ENCODE peak calls at places on chromosome 4, in four cellular contexts. J is upper lobe of right lung, H is uterus, F is coronary artery. Y is an unnamed sample.

GRCh38 chr4:74608151-74608949 is 163.4 kb downstream of the AREG start:
- DNase-seq in H (no peak), F (no peak), J (no peak), Y (no peak)

GRCh38 chr4:32161382-32161781 is 1441.2 kb downstream of the PCDH7 start:
- DNase-seq in J (no peak), F (no peak), H (no peak), Y (no peak)

GRCh38 chr4:153651961-153652784 is 31.9 kb upstream of the TLR2 start:
- DNase-seq in F (no peak), J (no peak), H (no peak), Y (no peak)

GRCh38 chr4:2932561-2932950 is 30.6 kb downstream of the NOP14 start:
- DNase-seq in F (peak; percentile 72), J (peak; percentile 65), H (peak; percentile 20), Y (no peak)

GRCh38 chr4:2714918-2715317 is 41.2 kb downstream of the TNIP2 start:
- DNase-seq in J (no peak), H (no peak), F (no peak), Y (no peak)

GRCh38 chr4:88533937-88534750 is 10.6 kb upstream of the PYURF start:
- DNase-seq in H (no peak), F (no peak), J (no peak), Y (no peak)

GRCh38 chr4:10160280-10160856 is 43.8 kb upstream of the WDR1 start:
- DNase-seq in H (no peak), J (no peak), F (no peak), Y (no peak)

GRCh38 chr4:17895481-17895880 is 84.7 kb downstream of the NCAPG start:
- DNase-seq in F (no peak), J (no peak), H (no peak), Y (no peak)

GRCh38 chr4:123043013-123043412 is 120.6 kb upstream of the NUDT6 start:
- DNase-seq in F (no peak), J (no peak), H (no peak), Y (no peak)

GRCh38 chr4:145216532-145216931 is 36.1 kb upstream of the OTUD4 start:
- DNase-seq in F (no peak), H (no peak), J (no peak), Y (no peak)
- TF ChIP-seq CTCF in F (no peak), H (peak; percentile 33), J (peak; percentile 59), Y (peak; percentile 66)

GRCh38 chr4:167623241-167623572 is 388.9 kb upstream of the SPOCK3 start:
- DNase-seq in J (no peak), F (no peak), H (no peak), Y (no peak)

GRCh38 chr4:167622481-167623240 is 388.4 kb upstream of the SPOCK3 start:
- DNase-seq in F (no peak), J (peak; percentile 72), H (no peak), Y (peak; percentile 77)
- TF ChIP-seq CTCF in F (peak; percentile 26), J (peak; percentile 68), H (no peak), Y (peak; percentile 90)

DNA sequence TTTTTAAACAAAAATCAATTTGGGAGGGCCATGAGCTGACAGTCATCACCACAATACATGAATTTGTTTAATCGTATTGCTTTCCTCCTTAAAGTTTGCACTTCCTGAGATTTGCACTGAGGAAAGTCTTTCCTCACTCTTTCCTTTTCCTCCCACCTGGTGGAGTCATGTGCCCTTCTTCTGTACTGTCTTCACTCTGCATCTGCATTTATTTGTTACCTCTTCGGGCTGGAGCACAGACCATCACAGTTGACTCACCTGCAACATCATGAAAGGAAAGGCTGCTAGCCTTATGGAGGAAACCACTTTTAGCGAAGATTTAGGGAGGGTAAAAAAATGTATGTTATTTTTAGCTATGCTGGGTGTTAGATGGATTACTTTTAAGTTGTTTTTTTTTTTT is 269.3 kb downstream of the DCTD start:
- DNase-seq in F (no peak), H (no peak), J (no peak), Y (no peak)
- TF ChIP-seq CTCF in F (no peak), H (no peak), J (no peak), Y (no peak)

GRCh38 chr4:6262176-6262575 is 7.5 kb upstream of the WFS1 start:
- DNase-seq in F (no peak), J (no peak), H (no peak), Y (no peak)

GRCh38 chr4:6267573-6267972 is 2.1 kb upstream of the WFS1 start:
- DNase-seq in F (no peak), H (no peak), J (no peak), Y (no peak)

GRCh38 chr4:6262847-6263487 is 6.7 kb upstream of the WFS1 start:
- DNase-seq in J (no peak), F (no peak), H (no peak), Y (no peak)

GRCh38 chr4:6265546-6265945 is 4.1 kb upstream of the WFS1 start:
- DNase-seq in J (no peak), H (no peak), F (no peak), Y (no peak)

DNA sequence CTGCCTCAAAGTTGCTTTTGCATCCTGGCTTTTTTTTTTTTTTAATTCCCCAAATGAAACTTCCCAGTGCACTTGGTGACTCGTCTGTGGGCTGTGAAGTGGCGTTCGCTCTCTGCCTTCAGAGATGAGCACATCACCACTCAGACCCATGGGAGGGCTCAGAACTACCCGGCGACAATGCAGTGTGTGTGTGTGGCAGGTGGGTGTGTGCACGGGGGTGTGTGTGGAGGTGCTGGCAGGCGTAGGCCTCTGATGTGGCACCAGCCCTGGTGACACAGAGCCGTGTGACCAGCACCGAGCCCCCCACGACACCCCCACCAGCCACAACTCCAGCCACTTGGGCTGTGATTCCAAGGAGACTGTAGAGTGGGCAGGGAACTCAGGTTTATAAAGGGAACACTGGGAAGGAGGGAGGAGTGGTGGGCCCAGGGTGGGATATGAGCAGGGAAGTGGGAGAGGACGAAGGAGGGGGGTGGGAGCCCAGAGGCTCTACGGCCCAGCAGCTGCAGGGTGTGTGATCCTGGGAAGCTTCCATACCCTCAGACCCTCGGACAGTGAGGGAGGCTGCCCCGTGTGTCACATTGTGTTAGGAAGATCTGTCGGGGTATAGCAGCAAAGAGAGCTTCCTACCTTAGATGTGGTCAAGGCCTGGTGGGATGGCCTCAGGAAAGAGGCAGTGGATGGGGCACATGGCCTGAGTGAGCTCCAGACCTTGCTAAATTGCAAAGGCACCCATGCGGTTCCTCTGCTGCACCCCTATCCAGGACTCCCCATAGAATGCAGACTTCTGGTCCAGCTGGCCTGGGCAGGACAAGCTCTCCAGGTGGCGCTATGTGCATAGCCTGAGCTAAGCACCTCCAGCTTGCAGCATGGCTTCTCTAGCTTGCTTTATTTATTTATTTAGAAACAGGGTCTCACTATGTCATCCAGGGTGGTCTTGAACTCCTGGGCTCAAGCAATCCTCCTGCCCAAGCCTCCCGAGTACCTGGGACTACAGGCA is 5.8 kb upstream of the WFS1 start:
- DNase-seq in H (peak; percentile 62), F (no peak), J (no peak), Y (no peak)
- TF ChIP-seq CTCF in H (peak; percentile 63), F (peak; percentile 42), J (peak; percentile 55), Y (peak; percentile 56)

DNA sequence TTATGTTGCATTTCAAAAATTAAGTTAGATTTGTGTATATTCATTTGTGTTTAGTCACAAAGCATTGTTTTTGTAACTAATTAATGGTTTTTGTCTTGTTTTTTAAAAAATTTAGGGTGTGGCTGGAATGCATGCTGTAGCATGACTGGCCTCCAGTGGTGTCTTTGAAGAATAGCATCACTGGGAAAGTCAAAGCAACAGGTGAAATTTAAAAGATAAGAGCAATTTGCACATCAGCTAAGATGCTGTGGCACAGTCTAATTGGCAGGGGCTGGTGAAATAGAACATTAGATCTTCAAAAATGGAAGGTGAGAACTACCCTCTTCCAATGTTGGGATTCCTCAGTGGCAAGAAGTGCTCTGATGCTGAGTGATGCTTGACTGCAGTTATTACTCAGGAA is 45.3 kb downstream of the ANK2 start:
- DNase-seq in F (no peak), H (no peak), J (no peak), Y (no peak)
- TF ChIP-seq CTCF in F (peak; percentile 14), H (peak; percentile 24), J (peak; percentile 46), Y (peak; percentile 82)

DNA sequence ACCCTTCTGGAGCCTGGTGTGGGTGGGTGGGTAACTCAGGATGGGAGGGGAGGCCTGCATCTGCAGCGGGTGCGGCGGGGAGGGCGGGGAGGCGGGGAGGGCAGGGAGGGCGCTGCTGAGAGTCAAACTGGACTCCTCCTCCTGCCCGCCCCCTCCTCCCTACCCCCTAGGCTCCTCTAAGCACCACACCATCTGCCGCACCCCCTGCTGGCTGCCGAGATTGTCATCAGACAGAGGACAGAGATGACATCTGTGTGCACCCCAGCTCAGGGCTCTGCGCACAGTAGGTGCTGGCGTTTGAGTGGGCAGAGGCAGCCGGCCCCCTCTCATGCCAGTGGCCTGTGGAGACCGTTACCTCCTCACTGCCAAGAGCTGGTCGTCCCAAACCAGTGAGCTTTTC is 10.6 kb upstream of the HMX1 start:
- DNase-seq in H (no peak), F (no peak), J (no peak), Y (no peak)
- TF ChIP-seq CTCF in H (no peak), F (no peak), J (no peak), Y (no peak)

GRCh38 chr4:150149381-150149780 is 71.1 kb downstream of the DCLK2 start:
- DNase-seq in H (no peak), J (no peak), F (no peak), Y (no peak)

GRCh38 chr4:150140774-150141400 is 62.6 kb downstream of the DCLK2 start:
- DNase-seq in J (no peak), F (no peak), H (no peak), Y (no peak)

GRCh38 chr4:150145950-150146340 is 67.7 kb downstream of the DCLK2 start:
- DNase-seq in H (no peak), F (no peak), J (no peak), Y (no peak)

GRCh38 chr4:150142831-150143230 is 64.6 kb downstream of the DCLK2 start:
- DNase-seq in J (no peak), F (no peak), H (no peak), Y (no peak)

DNA sequence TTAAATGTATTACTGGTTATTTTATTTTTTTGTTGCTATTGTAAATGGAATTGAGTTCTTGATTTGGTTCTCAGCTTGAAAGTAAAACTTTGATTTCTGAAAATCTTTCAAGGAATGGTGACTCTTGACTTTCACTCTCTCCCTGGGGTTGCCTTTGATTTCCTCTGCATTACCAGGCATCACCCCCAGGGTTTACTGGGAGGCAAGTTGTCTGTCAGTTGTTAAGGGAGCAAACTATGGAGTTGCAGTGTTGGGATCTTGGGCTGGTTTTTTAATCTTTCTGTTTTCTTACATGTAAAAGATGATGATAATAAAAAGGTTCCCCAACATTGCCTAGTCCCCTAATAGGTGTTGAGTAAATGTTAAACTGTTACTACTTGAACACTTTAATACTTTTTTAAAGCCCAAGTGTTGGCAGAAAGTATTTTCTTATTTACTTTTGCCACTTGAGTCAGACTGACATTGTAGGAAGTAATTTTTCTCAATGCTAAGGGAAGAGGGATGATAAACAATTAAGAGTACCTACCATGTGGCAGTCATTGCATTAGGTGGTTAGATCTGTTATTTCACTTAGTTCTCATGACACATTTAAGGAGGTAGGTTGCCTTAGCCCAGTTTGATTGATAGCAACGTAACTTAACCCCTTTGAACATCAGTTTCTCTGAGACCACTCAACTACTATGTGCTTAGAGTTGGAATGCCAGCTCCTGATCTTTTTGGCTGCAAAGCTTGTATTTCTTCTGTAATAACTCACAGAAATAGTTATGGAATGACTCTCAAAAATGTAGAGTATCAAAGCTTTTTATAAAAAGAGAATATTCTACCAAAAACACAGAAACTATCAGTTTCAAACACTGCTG is 67.1 kb downstream of the DCLK2 start:
- DNase-seq in F (no peak), H (no peak), J (no peak), Y (no peak)
- TF ChIP-seq CTCF in F (no peak), H (no peak), J (peak; percentile 18), Y (peak; percentile 57)

GRCh38 chr4:39435875-39436563 is 22.7 kb downstream of the RPL9 start:
- DNase-seq in J (no peak), F (no peak), H (no peak), Y (no peak)
- TF ChIP-seq CTCF in J (no peak), F (no peak), H (no peak), Y (no peak)

GRCh38 chr4:8855781-8856245 is 15.8 kb downstream of the HMX1 start:
- DNase-seq in F (no peak), J (no peak), H (no peak), Y (no peak)
- TF ChIP-seq CTCF in F (no peak), J (no peak), H (no peak), Y (peak; percentile 40)